ENCODE peak calls at places on chromosomes 4 and X, in four cellular contexts. B is NCI-H1092, U is kidney glomerular epithelial cell, O is germinal center. L is an unnamed sample.

GRCh38 chr4:107939307-107939706 is 8.0 kb downstream of the CYP2U1 start:
- DNase-seq in O (no peak), U (no peak), B (no peak), L (no peak)

GRCh38 chrX:149851864-149852263 is 29.1 kb upstream of the MAGEA8 start:
- DNase-seq in O (no peak), B (no peak), U (no peak), L (no peak)

GRCh38 chr4:10656988-10657387 is 27.6 kb downstream of the CLNK start:
- DNase-seq in O (no peak), B (no peak), U (no peak), L (no peak)

GRCh38 chrX:109879991-109880390 is 122.9 kb upstream of the TMEM164 start:
- DNase-seq in U (no peak), O (no peak), B (no peak), L (no peak)

GRCh38 chr4:40721730-40722171 is 28.0 kb upstream of the NSUN7 start:
- DNase-seq in B (no peak), U (peak), O (no peak), L (no peak)

GRCh38 chr4:170089743-170090666 is at the start of gene AADAT:
- DNase-seq in B (peak), O (peak), U (peak), L (no peak)

GRCh38 chr4:98850937-98851336 is 78.0 kb downstream of the EIF4E start:
- DNase-seq in B (no peak), O (no peak), U (no peak), L (no peak)

GRCh38 chr4:37486134-37486533 is 200.0 kb downstream of the RELL1 start:
- DNase-seq in U (no peak), B (no peak), O (no peak), L (no peak)

GRCh38 chr4:2861631-2862436 is 18.2 kb downstream of the ADD1 start:
- DNase-seq in O (no peak), B (no peak), U (no peak), L (no peak)

GRCh38 chr4:1601852-1602525 is 82.1 kb downstream of the FAM53A start:
- DNase-seq in O (no peak), B (no peak), U (no peak), L (no peak)